ENCODE peak calls at places on chromosomes 3 and 15, in seven cellular contexts. One of them, this sample, is unnamed.

GRCh38 chr3:29721789-29722188 is 440.9 kb downstream of the RBMS3 start:
- DNase-seq in pancreas: no peak
- DNase-seq in H9: no peak
- DNase-seq in mammary epithelial cell: no peak
- DNase-seq in heart left ventricle: no peak
- DNase-seq in naive thymus-derived CD4-positive, alpha-beta T cell: no peak
- DNase-seq in IMR-90: peak; percentile 4
- DNase-seq in this sample: no peak

GRCh38 chr15:58258501-58259274 is 120.5 kb downstream of the AQP9 start:
- DNase-seq in pancreas: no peak
- DNase-seq in H9: no peak
- DNase-seq in mammary epithelial cell: peak; percentile 77
- DNase-seq in heart left ventricle: no peak
- DNase-seq in naive thymus-derived CD4-positive, alpha-beta T cell: no peak
- DNase-seq in IMR-90: no peak
- DNase-seq in this sample: no peak

GRCh38 chr15:64877435-64877834 is 34.3 kb upstream of the ANKDD1A start:
- DNase-seq in pancreas: peak; percentile 79
- DNase-seq in H9: no peak
- DNase-seq in mammary epithelial cell: no peak
- DNase-seq in heart left ventricle: peak; percentile 83
- DNase-seq in naive thymus-derived CD4-positive, alpha-beta T cell: no peak
- DNase-seq in IMR-90: no peak
- DNase-seq in this sample: no peak

GRCh38 chr3:149299938-149300791 is 33.3 kb downstream of the TM4SF18 start:
- DNase-seq in pancreas: peak; percentile 45
- DNase-seq in H9: no peak
- DNase-seq in mammary epithelial cell: peak; percentile 99
- DNase-seq in heart left ventricle: no peak
- DNase-seq in naive thymus-derived CD4-positive, alpha-beta T cell: no peak
- DNase-seq in IMR-90: peak; percentile 97
- DNase-seq in this sample: peak; percentile 69

GRCh38 chr15:44450172-44450571 is 22.7 kb downstream of the CTDSPL2 start:
- DNase-seq in pancreas: no peak
- DNase-seq in H9: no peak
- DNase-seq in mammary epithelial cell: no peak
- DNase-seq in heart left ventricle: no peak
- DNase-seq in naive thymus-derived CD4-positive, alpha-beta T cell: no peak
- DNase-seq in IMR-90: no peak
- DNase-seq in this sample: no peak

GRCh38 chr15:69578792-69579587 is 126.4 kb downstream of the RPLP1 start:
- DNase-seq in pancreas: peak; percentile 96
- DNase-seq in H9: no peak
- DNase-seq in mammary epithelial cell: peak; percentile 21
- DNase-seq in heart left ventricle: no peak
- DNase-seq in naive thymus-derived CD4-positive, alpha-beta T cell: no peak
- DNase-seq in IMR-90: no peak
- DNase-seq in this sample: no peak

GRCh38 chr3:127121221-127121647 is 71.7 kb upstream of the PRR23E start:
- DNase-seq in pancreas: no peak
- DNase-seq in H9: no peak
- DNase-seq in mammary epithelial cell: no peak
- DNase-seq in heart left ventricle: no peak
- DNase-seq in naive thymus-derived CD4-positive, alpha-beta T cell: no peak
- DNase-seq in IMR-90: no peak
- DNase-seq in this sample: no peak

GRCh38 chr15:63941698-63942465 is 104.4 kb downstream of the DAPK2 start:
- DNase-seq in pancreas: no peak
- DNase-seq in H9: peak; percentile 14
- DNase-seq in mammary epithelial cell: no peak
- DNase-seq in heart left ventricle: peak; percentile 14
- DNase-seq in naive thymus-derived CD4-positive, alpha-beta T cell: no peak
- DNase-seq in IMR-90: no peak
- DNase-seq in this sample: no peak

GRCh38 chr15:49235446-49236207 is 65.6 kb downstream of the GALK2 start:
- DNase-seq in pancreas: no peak
- DNase-seq in H9: peak; percentile 57
- DNase-seq in mammary epithelial cell: peak; percentile 43
- DNase-seq in heart left ventricle: peak; percentile 40
- DNase-seq in naive thymus-derived CD4-positive, alpha-beta T cell: peak; percentile 51
- DNase-seq in IMR-90: peak; percentile 92
- DNase-seq in this sample: peak; percentile 77

GRCh38 chr15:38559131-38559530 is 5.5 kb downstream of the RASGRP1 start:
- DNase-seq in pancreas: no peak
- DNase-seq in H9: no peak
- DNase-seq in mammary epithelial cell: no peak
- DNase-seq in heart left ventricle: no peak
- DNase-seq in naive thymus-derived CD4-positive, alpha-beta T cell: no peak
- DNase-seq in IMR-90: no peak
- DNase-seq in this sample: no peak

GRCh38 chr15:78315686-78316085 is 16.3 kb upstream of the SKIC8 start:
- DNase-seq in pancreas: no peak
- DNase-seq in H9: peak; percentile 86
- DNase-seq in mammary epithelial cell: no peak
- DNase-seq in heart left ventricle: no peak
- DNase-seq in naive thymus-derived CD4-positive, alpha-beta T cell: no peak
- DNase-seq in IMR-90: no peak
- DNase-seq in this sample: no peak

GRCh38 chr15:85518979-85519761 is 138.8 kb downstream of the AKAP13 start:
- DNase-seq in pancreas: no peak
- DNase-seq in H9: no peak
- DNase-seq in mammary epithelial cell: no peak
- DNase-seq in heart left ventricle: no peak
- DNase-seq in naive thymus-derived CD4-positive, alpha-beta T cell: no peak
- DNase-seq in IMR-90: peak; percentile 73
- DNase-seq in this sample: no peak

GRCh38 chr15:45884755-45885445 is 250.1 kb downstream of the SQOR start:
- DNase-seq in pancreas: peak; percentile 41
- DNase-seq in H9: no peak
- DNase-seq in mammary epithelial cell: no peak
- DNase-seq in heart left ventricle: no peak
- DNase-seq in naive thymus-derived CD4-positive, alpha-beta T cell: no peak
- DNase-seq in IMR-90: no peak
- DNase-seq in this sample: no peak

GRCh38 chr15:26842391-26842790 is 24.5 kb upstream of the GABRA5 start:
- DNase-seq in pancreas: no peak
- DNase-seq in H9: no peak
- DNase-seq in mammary epithelial cell: no peak
- DNase-seq in heart left ventricle: no peak
- DNase-seq in naive thymus-derived CD4-positive, alpha-beta T cell: no peak
- DNase-seq in IMR-90: no peak
- DNase-seq in this sample: no peak

GRCh38 chr15:65336369-65336766 is 31.9 kb downstream of the RNU5B-1 start:
- DNase-seq in pancreas: no peak
- DNase-seq in H9: no peak
- DNase-seq in mammary epithelial cell: no peak
- DNase-seq in heart left ventricle: no peak
- DNase-seq in naive thymus-derived CD4-positive, alpha-beta T cell: no peak
- DNase-seq in IMR-90: no peak
- DNase-seq in this sample: no peak

GRCh38 chr15:63973212-63974009 is 72.9 kb downstream of the DAPK2 start:
- DNase-seq in pancreas: no peak
- DNase-seq in H9: no peak
- DNase-seq in mammary epithelial cell: peak; percentile 42
- DNase-seq in heart left ventricle: no peak
- DNase-seq in naive thymus-derived CD4-positive, alpha-beta T cell: no peak
- DNase-seq in IMR-90: peak; percentile 67
- DNase-seq in this sample: no peak

GRCh38 chr3:184248454-184249411 is at the start of gene ALG3:
- DNase-seq in pancreas: peak; percentile 88
- DNase-seq in H9: peak; percentile 89
- DNase-seq in mammary epithelial cell: peak; percentile 83
- DNase-seq in heart left ventricle: peak; percentile 88
- DNase-seq in naive thymus-derived CD4-positive, alpha-beta T cell: peak; percentile 82
- DNase-seq in IMR-90: peak; percentile 87
- DNase-seq in this sample: peak; percentile 67

GRCh38 chr3:183185696-183186095 is 23.2 kb upstream of the LAMP3 start:
- DNase-seq in pancreas: no peak
- DNase-seq in H9: no peak
- DNase-seq in mammary epithelial cell: peak; percentile 64
- DNase-seq in heart left ventricle: no peak
- DNase-seq in naive thymus-derived CD4-positive, alpha-beta T cell: no peak
- DNase-seq in IMR-90: peak; percentile 68
- DNase-seq in this sample: no peak

GRCh38 chr15:99928429-99928981 is 195.3 kb upstream of the LYSMD4 start:
- DNase-seq in pancreas: peak; percentile 83
- DNase-seq in H9: peak; percentile 53
- DNase-seq in mammary epithelial cell: peak; percentile 65
- DNase-seq in heart left ventricle: peak; percentile 88
- DNase-seq in naive thymus-derived CD4-positive, alpha-beta T cell: peak; percentile 87
- DNase-seq in IMR-90: peak; percentile 66
- DNase-seq in this sample: peak; percentile 18

GRCh38 chr15:89167267-89168176 is 53.9 kb downstream of the RLBP1 start:
- DNase-seq in pancreas: no peak
- DNase-seq in H9: no peak
- DNase-seq in mammary epithelial cell: peak; percentile 90
- DNase-seq in heart left ventricle: no peak
- DNase-seq in naive thymus-derived CD4-positive, alpha-beta T cell: no peak
- DNase-seq in IMR-90: peak; percentile 65
- DNase-seq in this sample: no peak
- H3K27ac ChIP-seq in pancreas: peak overlapping the region; percentile 56
- H3K27ac ChIP-seq in H9: no peak overlapping the region
- H3K27ac ChIP-seq in mammary epithelial cell: peak overlapping the region; percentile 89
- H3K27ac ChIP-seq in heart left ventricle: peak overlapping the region; percentile 56
- H3K27ac ChIP-seq in naive thymus-derived CD4-positive, alpha-beta T cell: no peak overlapping the region
- H3K27ac ChIP-seq in IMR-90: peak overlapping the region; percentile 17
- H3K27ac ChIP-seq in this sample: peak overlapping the region; percentile 58

DNA sequence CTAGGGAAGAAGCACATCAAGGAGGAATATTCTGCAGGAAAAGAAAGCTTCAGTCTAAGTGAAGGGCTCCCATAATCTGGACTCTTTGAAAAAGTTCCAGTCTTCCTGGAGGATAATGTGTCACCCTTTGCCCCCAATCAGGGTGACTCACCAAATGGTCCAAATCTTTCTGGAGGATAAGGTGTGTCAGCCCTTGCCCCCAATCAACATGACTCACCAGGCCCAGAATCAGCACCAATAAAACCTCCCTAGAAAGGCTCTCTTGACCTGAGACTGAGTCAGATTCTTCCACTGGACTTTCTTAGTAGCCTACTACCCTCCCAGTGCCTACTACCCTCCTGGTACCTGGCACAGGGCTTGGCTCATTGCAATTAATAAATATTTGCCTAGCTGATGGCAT is 9.5 kb upstream of the ARL14 start:
- DNase-seq in pancreas: no peak
- DNase-seq in H9: no peak
- DNase-seq in mammary epithelial cell: peak; percentile 89
- DNase-seq in heart left ventricle: no peak
- DNase-seq in naive thymus-derived CD4-positive, alpha-beta T cell: no peak
- DNase-seq in IMR-90: peak; percentile 81
- DNase-seq in this sample: no peak
- H3K27ac ChIP-seq in pancreas: no peak overlapping the region
- H3K27ac ChIP-seq in H9: no peak overlapping the region
- H3K27ac ChIP-seq in mammary epithelial cell: no peak overlapping the region
- H3K27ac ChIP-seq in heart left ventricle: no peak overlapping the region
- H3K27ac ChIP-seq in naive thymus-derived CD4-positive, alpha-beta T cell: no peak overlapping the region
- H3K27ac ChIP-seq in IMR-90: no peak overlapping the region
- H3K27ac ChIP-seq in this sample: no peak overlapping the region

GRCh38 chr15:43285609-43286037 is 18.9 kb upstream of the TGM5 start:
- DNase-seq in pancreas: peak; percentile 55
- DNase-seq in H9: no peak
- DNase-seq in mammary epithelial cell: peak; percentile 46
- DNase-seq in heart left ventricle: no peak
- DNase-seq in naive thymus-derived CD4-positive, alpha-beta T cell: peak; percentile 61
- DNase-seq in IMR-90: peak; percentile 67
- DNase-seq in this sample: peak; percentile 36

GRCh38 chr15:43287254-43287653 is 20.5 kb upstream of the TGM5 start:
- DNase-seq in pancreas: no peak
- DNase-seq in H9: no peak
- DNase-seq in mammary epithelial cell: no peak
- DNase-seq in heart left ventricle: no peak
- DNase-seq in naive thymus-derived CD4-positive, alpha-beta T cell: no peak
- DNase-seq in IMR-90: no peak
- DNase-seq in this sample: no peak

GRCh38 chr15:43281926-43282602 is 15.3 kb upstream of the TGM5 start:
- DNase-seq in pancreas: no peak
- DNase-seq in H9: no peak
- DNase-seq in mammary epithelial cell: no peak
- DNase-seq in heart left ventricle: no peak
- DNase-seq in naive thymus-derived CD4-positive, alpha-beta T cell: no peak
- DNase-seq in IMR-90: no peak
- DNase-seq in this sample: no peak

GRCh38 chr15:43280996-43281395 is 14.3 kb upstream of the TGM5 start:
- DNase-seq in pancreas: no peak
- DNase-seq in H9: no peak
- DNase-seq in mammary epithelial cell: no peak
- DNase-seq in heart left ventricle: no peak
- DNase-seq in naive thymus-derived CD4-positive, alpha-beta T cell: no peak
- DNase-seq in IMR-90: no peak
- DNase-seq in this sample: no peak

DNA sequence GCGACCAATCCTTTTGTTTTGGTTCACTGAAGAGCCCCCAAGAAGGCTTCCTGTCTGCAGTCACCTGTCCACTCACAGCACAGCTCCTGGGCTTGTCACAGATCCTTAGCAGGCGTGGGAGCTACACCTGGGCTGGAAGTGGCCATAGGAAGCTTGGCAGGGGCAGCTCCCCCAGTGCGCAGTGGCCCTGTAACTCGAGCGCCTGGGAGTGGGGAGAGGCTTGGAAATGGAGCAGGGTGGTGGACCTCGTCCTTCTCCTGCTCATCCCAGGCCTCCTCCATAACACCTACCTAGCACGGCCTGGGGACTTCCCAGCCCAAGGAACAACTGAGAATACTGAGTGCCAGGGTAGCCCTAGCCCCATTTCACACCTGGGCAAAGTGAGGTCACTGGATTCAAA is 19.3 kb upstream of the TGM5 start:
- DNase-seq in pancreas: no peak
- DNase-seq in H9: no peak
- DNase-seq in mammary epithelial cell: no peak
- DNase-seq in heart left ventricle: no peak
- DNase-seq in naive thymus-derived CD4-positive, alpha-beta T cell: no peak
- DNase-seq in IMR-90: no peak
- DNase-seq in this sample: no peak
- H3K27ac ChIP-seq in pancreas: no peak overlapping the region
- H3K27ac ChIP-seq in H9: no peak overlapping the region
- H3K27ac ChIP-seq in mammary epithelial cell: no peak overlapping the region
- H3K27ac ChIP-seq in heart left ventricle: no peak overlapping the region
- H3K27ac ChIP-seq in naive thymus-derived CD4-positive, alpha-beta T cell: no peak overlapping the region
- H3K27ac ChIP-seq in IMR-90: no peak overlapping the region
- H3K27ac ChIP-seq in this sample: no peak overlapping the region

GRCh38 chr3:39788484-39788883 is 20.9 kb upstream of the MYRIP start:
- DNase-seq in pancreas: no peak
- DNase-seq in H9: no peak
- DNase-seq in mammary epithelial cell: no peak
- DNase-seq in heart left ventricle: no peak
- DNase-seq in naive thymus-derived CD4-positive, alpha-beta T cell: no peak
- DNase-seq in IMR-90: no peak
- DNase-seq in this sample: no peak

GRCh38 chr3:39794880-39795279 is 14.5 kb upstream of the MYRIP start:
- DNase-seq in pancreas: no peak
- DNase-seq in H9: no peak
- DNase-seq in mammary epithelial cell: no peak
- DNase-seq in heart left ventricle: no peak
- DNase-seq in naive thymus-derived CD4-positive, alpha-beta T cell: no peak
- DNase-seq in IMR-90: no peak
- DNase-seq in this sample: no peak

DNA sequence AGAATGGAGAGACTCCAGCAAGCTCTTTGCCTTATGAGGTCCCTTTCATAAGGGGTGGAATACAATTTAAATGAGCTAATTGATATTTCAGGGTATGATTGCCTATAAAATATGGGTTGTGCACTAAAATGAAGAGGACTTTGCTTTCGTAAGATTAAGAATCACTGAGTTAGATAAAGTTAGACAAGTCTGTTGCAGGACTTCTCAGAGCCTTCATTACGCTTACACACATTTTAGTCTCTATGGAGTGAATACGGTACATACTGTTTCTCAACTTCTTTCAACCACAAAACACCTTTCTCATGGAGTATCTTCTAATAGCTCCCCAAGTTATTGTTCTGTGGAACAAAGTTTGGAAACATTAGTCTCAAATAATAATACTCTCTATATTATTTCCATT is 17.8 kb upstream of the MYRIP start:
- DNase-seq in pancreas: no peak
- DNase-seq in H9: no peak
- DNase-seq in mammary epithelial cell: no peak
- DNase-seq in heart left ventricle: no peak
- DNase-seq in naive thymus-derived CD4-positive, alpha-beta T cell: no peak
- DNase-seq in IMR-90: no peak
- DNase-seq in this sample: no peak
- H3K27ac ChIP-seq in pancreas: no peak overlapping the region
- H3K27ac ChIP-seq in H9: no peak overlapping the region
- H3K27ac ChIP-seq in mammary epithelial cell: no peak overlapping the region
- H3K27ac ChIP-seq in heart left ventricle: no peak overlapping the region
- H3K27ac ChIP-seq in naive thymus-derived CD4-positive, alpha-beta T cell: no peak overlapping the region
- H3K27ac ChIP-seq in IMR-90: no peak overlapping the region
- H3K27ac ChIP-seq in this sample: no peak overlapping the region